ENCODE peak calls at places on chromosomes 13 and 19, in five cellular contexts. O is Panc1, N is adrenal gland, M is fibroblast of the aortic adventitia, I is brain microvascular endothelial cell. E is an unnamed sample.

GRCh38 chr13:86906458-86906857 is 764.7 kb upstream of the SLITRK5 start:
- DNase-seq in I (no peak), M (no peak), N (no peak), O (no peak), E (no peak)

GRCh38 chr19:34856052-34856451 is 70.7 kb upstream of the ZNF30 start:
- DNase-seq in I (no peak), M (no peak), O (no peak), N (no peak), E (no peak)

GRCh38 chr13:99572921-99573320 is 71.6 kb downstream of the TM9SF2 start:
- DNase-seq in I (no peak), O (no peak), N (no peak), M (peak), E (no peak)

GRCh38 chr19:41912899-41913475 is 15.3 kb downstream of the ERFL start:
- DNase-seq in O (no peak), M (no peak), I (no peak), N (no peak), E (no peak)

GRCh38 chr19:32519023-32519422 is 62.0 kb upstream of the PDCD5 start:
- DNase-seq in O (no peak), N (no peak), M (no peak), I (no peak), E (no peak)

GRCh38 chr13:26618726-26619125 is 61.2 kb downstream of the WASF3 start:
- DNase-seq in N (no peak), O (no peak), M (no peak), I (no peak), E (no peak)

GRCh38 chr19:54707932-54708331 is 16.3 kb upstream of the KIR3DL3 start:
- DNase-seq in I (no peak), O (no peak), N (no peak), M (no peak), E (peak)

GRCh38 chr19:12880551-12881171 is 588 bp downstream of the DNASE2 start:
- DNase-seq in M (peak), I (peak), O (no peak), N (no peak), E (peak)

GRCh38 chr19:43719378-43719868 is 3.5 kb downstream of the IRGC start:
- DNase-seq in O (no peak), M (no peak), N (no peak), I (no peak), E (no peak)

GRCh38 chr19:34534206-34534605 is 52.6 kb downstream of the WTIP start:
- DNase-seq in I (no peak), O (no peak), N (no peak), M (no peak), E (no peak)

GRCh38 chr13:35994131-35994966 is 136.8 kb downstream of the DCLK1 start:
- DNase-seq in O (no peak), I (peak), M (peak), N (peak), E (no peak)

GRCh38 chr13:66634384-66634783 is 595.8 kb downstream of the PCDH9 start:
- DNase-seq in I (no peak), O (no peak), M (peak), N (no peak), E (no peak)

GRCh38 chr13:44191504-44192171 is 182.0 kb upstream of the SERP2 start:
- DNase-seq in O (no peak), M (peak), I (peak), N (peak), E (peak)

GRCh38 chr19:17402982-17403855 is 2.2 kb downstream of the BST2 start:
- DNase-seq in O (no peak), M (no peak), N (peak), I (peak), E (peak)

GRCh38 chr13:96677029-96677428 is 317.2 kb downstream of the OXGR1 start:
- DNase-seq in I (no peak), O (no peak), M (no peak), N (no peak), E (no peak)

GRCh38 chr19:6133231-6133630 is 2.2 kb upstream of the ACSBG2 start:
- DNase-seq in M (no peak), N (no peak), O (no peak), I (no peak), E (no peak)

GRCh38 chr13:26538363-26539317 is 18.8 kb upstream of the WASF3 start:
- DNase-seq in N (no peak), M (peak), I (no peak), O (no peak), E (no peak)

GRCh38 chr19:47161876-47162489 is 31.3 kb downstream of the SAE1 start:
- DNase-seq in O (no peak), I (no peak), N (no peak), M (peak), E (no peak)

GRCh38 chr13:21149568-21149967 is 26.8 kb downstream of the SKA3 start:
- DNase-seq in I (no peak), M (no peak), N (no peak), O (no peak), E (no peak)

GRCh38 chr19:35869327-35870123 is 1.2 kb downstream of the APLP1 start:
- DNase-seq in M (peak), I (peak), O (peak), N (peak), E (peak)

GRCh38 chr19:37997911-37998344 is 90.9 kb downstream of the SIPA1L3 start:
- DNase-seq in N (no peak), M (peak), I (peak), O (peak), E (peak)

GRCh38 chr13:22931576-22931975 is 249.2 kb upstream of the SGCG start:
- DNase-seq in I (no peak), O (no peak), N (no peak), M (no peak), E (no peak)

GRCh38 chr19:45114116-45114515 is 21.1 kb downstream of the PPP1R37 start:
- DNase-seq in N (no peak), M (no peak), O (no peak), I (no peak), E (no peak)

GRCh38 chr13:98325724-98326123 is 148.7 kb upstream of the RNF113B start:
- DNase-seq in I (no peak), N (no peak), M (no peak), O (no peak), E (no peak)

GRCh38 chr13:28338202-28338601 is 156.7 kb downstream of the FLT1 start:
- DNase-seq in M (peak), N (no peak), I (no peak), O (no peak), E (no peak)

GRCh38 chr13:113998781-113999617 is 25.1 kb upstream of the C13orf46 start:
- DNase-seq in I (no peak), O (no peak), M (no peak), N (no peak), E (no peak)

GRCh38 chr13:44719857-44720671 is 143.9 kb upstream of the TSC22D1 start:
- DNase-seq in I (peak), M (peak), N (no peak), O (no peak), E (no peak)

GRCh38 chr19:53394522-53394973 is 401 bp upstream of the ZNF765 start:
- DNase-seq in N (peak), I (no peak), M (no peak), O (peak), E (no peak)

GRCh38 chr19:53389591-53390377 is 5.2 kb upstream of the ZNF765 start:
- DNase-seq in I (no peak), O (no peak), M (no peak), N (no peak), E (no peak)

GRCh38 chr19:53394974-53395839 is at the start of gene ZNF765:
- DNase-seq in I (peak), N (peak), M (peak), O (peak), E (peak)
- TF ChIP-seq CTCF in I (peak), N (peak), M (peak), O (peak), E (no peak)

DNA sequence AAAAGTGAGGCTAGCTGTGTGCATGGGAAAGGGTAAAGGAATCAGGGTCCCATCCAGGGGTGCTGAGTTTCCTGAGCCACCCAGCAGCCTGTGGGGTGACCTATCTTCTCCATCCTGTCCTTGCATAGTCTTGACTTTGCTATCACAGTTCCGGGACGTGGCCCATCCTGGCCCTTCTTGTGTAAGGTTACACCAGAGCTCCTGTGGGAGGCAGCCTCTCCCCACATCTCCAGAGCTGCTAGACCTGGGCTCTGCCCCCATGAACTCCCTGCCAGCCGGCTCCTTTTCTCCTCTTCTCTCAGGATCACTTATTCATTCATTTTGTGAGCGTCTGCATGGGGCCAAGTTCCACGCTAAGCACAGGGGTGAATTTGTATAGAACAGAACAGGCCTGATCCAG is 238.9 kb downstream of the TSHZ3 start:
- DNase-seq in M (peak), O (no peak), I (no peak), N (no peak), E (peak)
- TF ChIP-seq CTCF in M (peak), O (peak), I (peak), N (no peak), E (no peak)

DNA sequence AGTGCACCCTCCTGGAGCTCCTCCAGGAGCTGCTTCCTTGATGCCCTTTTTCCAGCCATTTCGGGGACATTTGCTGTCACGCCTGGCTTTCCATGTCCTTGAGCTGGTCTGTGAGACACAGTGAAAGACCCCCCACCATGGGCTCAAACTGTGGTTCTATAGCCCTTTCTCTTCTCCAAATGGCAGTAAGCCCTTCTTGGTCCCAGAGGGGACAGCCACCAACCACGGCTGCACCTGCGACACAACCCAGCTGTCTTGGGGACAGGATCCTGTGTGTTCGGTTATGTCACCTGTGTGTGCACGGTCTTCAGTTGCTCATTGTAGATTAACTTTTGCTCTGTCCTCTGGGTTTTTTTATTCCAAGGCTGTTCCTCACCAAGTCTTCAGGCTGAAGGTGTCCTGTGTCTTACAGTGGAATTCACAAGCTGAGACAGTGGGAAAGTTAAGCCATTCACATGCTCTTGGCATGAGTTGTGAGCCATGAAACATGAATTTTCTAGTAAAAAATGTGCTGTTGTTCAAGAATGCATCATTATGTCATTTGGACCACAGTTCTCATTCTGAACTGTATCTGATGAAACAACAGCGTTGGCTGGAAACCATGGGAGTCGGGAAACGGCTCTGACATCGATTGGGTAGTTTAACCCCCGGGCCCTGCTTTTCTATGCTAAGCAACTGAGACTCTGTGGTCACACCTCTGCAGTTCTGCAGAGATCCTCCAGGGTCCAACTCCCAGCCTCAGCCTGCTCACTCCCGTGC is 129.5 kb upstream of the MCF2L start:
- DNase-seq in O (no peak), M (peak), N (no peak), I (peak), E (no peak)
- TF ChIP-seq CTCF in O (no peak), M (peak), N (no peak), I (no peak), E (no peak)

DNA sequence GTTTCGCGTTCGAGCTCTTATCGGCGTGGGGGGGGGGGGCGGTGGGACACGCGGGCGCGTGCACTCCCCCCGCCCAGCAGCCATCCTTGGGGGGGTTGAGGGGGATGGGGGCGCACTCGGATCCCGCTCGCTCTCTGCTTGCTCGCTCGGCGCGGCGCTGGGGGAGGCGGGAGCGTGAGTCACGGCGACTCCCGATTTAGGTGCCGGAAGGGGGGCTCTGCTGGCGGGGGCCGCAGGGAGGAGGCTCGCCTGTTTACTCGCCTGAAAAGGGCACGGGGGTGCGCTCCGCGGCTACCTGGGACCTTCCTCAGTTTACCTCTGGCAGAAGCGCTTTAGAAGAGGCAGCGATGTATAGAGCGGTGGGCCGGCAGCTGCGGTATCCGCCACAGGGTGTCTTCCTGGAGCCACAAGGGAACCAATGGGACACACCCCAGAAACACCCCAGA is 1.1 kb upstream of the PDE4A start:
- DNase-seq in O (no peak), M (no peak), I (no peak), N (no peak), E (peak)
- TF ChIP-seq CTCF in O (no peak), M (no peak), I (no peak), N (no peak), E (no peak)

GRCh38 chr13:40666905-40667621 is 622 bp upstream of the FOXO1 start:
- DNase-seq in N (peak), I (no peak), M (no peak), O (no peak), E (peak)

GRCh38 chr13:40670307-40670706 is 3.9 kb upstream of the FOXO1 start:
- DNase-seq in O (no peak), I (no peak), M (no peak), N (no peak), E (no peak)

GRCh38 chr13:40666058-40666904 is at the start of gene FOXO1:
- DNase-seq in O (no peak), N (peak), M (peak), I (peak), E (peak)

GRCh38 chr13:40667622-40667978 is 1.2 kb upstream of the FOXO1 start:
- DNase-seq in N (peak), I (no peak), M (no peak), O (no peak), E (peak)

DNA sequence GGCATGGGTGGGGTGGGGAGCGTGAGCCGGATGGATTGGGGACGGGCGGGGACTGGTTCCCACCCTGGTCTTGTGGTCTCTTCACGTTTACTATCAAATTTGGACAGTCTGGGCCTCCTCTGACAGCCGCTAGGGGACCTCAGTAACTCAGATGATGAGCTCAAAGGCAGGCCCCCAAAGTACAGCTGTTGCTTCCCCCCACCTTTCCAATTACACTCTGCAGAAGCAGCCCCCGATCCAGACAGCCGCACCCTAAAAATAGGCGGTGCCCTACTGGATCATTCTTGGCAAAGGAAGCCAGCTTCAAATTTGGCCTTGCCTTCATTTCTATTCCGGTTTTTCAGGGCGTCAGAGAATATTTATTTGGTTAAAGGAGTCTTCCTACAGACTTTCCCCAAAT is 1.9 kb upstream of the FOXO1 start:
- DNase-seq in N (no peak), I (no peak), O (no peak), M (peak), E (peak)
- TF ChIP-seq CTCF in N (no peak), I (peak), O (peak), M (peak), E (peak)

GRCh38 chr19:51777570-51778460 is 16.8 kb downstream of the FPR2 start:
- DNase-seq in I (peak), M (peak), O (peak), N (peak), E (peak)
- TF ChIP-seq CTCF in I (peak), M (peak), O (peak), N (peak), E (peak)

DNA sequence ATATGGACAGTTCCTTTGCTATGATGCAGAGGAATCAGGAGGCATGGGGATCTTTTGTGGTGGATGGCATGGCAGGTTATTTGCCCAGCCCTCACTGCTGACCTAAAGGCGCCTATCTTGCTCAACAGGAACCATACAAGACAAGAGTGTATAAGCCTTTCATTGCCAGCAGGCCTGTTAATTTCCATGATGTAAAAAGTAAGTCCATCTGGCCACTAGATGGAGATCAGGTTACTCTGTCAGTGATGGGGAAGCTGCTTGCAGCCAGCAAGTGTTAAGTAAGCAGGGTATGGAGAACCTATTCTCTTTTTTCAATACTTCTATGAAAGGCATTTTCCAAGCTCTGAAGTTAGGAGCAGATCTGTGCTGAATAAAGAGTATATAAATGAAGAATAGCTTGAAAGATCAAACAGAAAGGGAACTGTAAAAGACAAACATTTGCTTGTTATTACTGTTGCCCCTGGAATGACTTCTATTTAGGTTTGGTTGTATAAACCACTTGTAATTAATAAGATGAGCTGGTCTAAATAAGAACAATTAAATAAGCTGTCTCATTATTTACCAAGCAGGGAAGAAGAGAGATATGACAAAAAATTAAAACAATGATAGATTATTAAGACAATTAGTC is 210.9 kb downstream of the RGCC start:
- DNase-seq in I (peak), N (peak), O (peak), M (peak), E (peak)
- TF ChIP-seq CTCF in I (peak), N (peak), O (peak), M (peak), E (peak)

GRCh38 chr13:108346376-108346775 is 76.9 kb downstream of the TNFSF13B start:
- DNase-seq in N (no peak), O (no peak), M (no peak), I (no peak), E (peak)

GRCh38 chr13:108345016-108345415 is 75.5 kb downstream of the TNFSF13B start:
- DNase-seq in O (no peak), I (no peak), N (no peak), M (no peak), E (no peak)

DNA sequence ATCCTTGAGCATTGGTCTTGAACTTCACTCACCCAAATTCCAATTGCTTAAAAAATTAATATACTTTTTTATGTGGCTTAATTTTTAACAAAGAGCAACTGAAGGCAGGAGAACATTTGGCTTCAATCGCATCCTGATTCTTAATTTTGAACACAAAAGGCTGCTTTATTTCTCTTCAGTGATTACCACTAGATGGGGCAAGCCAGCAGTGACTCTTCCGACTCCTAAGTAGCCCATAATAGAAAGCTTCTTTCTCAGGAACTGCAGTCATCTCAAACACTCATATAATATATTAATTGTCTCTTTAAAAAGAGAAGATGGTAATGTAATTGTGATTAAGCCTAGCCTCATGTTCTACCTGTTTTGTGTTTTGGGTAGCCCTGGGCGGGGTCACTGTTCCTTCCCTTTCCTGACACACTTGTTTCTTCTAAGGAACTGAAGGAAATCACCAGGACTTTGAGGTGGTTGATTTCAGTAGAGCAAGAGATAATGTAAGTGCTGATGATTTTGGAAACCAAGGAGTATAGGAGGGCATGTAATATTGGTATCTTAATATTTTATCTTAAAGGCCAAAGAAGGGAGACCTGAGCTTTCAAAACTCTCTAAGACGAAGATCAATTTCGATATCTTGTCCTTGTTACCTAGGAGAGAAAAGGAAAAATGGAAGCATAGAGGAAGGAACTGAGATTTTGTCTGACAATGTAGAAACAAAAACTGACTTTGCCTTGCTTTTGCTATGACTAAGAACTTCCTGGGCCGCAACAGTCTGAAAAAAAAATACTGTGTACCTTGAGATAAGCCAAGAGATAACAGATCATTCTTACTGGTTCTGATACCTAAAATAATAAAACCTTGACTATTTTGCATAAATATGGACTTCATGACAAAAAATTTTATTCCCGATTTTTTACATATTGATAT is 73.1 kb downstream of the TNFSF13B start:
- DNase-seq in O (peak), M (peak), I (peak), N (no peak), E (no peak)
- TF ChIP-seq CTCF in O (peak), M (peak), I (peak), N (peak), E (peak)

GRCh38 chr13:41458939-41459753 is 1.8 kb downstream of the RGCC start:
- DNase-seq in O (no peak), N (no peak), I (peak), M (peak), E (peak)
- TF ChIP-seq CTCF in O (peak), N (peak), I (peak), M (peak), E (peak)

E was measured in activated CD8-positive, alpha-beta T cell treated with anti-CD3 and anti-CD28 coated beads for 36 hours.